ENCODE peak calls at places on chromosome 22, in four cellular contexts. V is lower leg skin, I is ovary, M is AG04450. Q is an unnamed sample.

GRCh38 chr22:50199836-50200332 is 927 bp upstream of the SELENOO start:
- DNase-seq in M (no peak), V (no peak), I (peak; percentile 58), Q (no peak)

GRCh38 chr22:17914474-17914873 is 109.9 kb downstream of the MICAL3 start:
- DNase-seq in M (no peak), I (no peak), V (no peak), Q (no peak)

GRCh38 chr22:39724857-39725256 is 154.3 kb downstream of the CACNA1I start:
- DNase-seq in I (no peak), M (no peak), V (no peak), Q (no peak)

GRCh38 chr22:18091916-18092526 is 14.2 kb downstream of the PEX26 start:
- DNase-seq in V (peak; percentile 40), M (no peak), I (peak; percentile 83), Q (no peak)

GRCh38 chr22:37659897-37660708 is 1.6 kb downstream of the PDXP start:
- DNase-seq in M (no peak), I (no peak), V (no peak), Q (no peak)

GRCh38 chr22:44882226-44882905 is 127.4 kb downstream of the PHF21B start:
- DNase-seq in V (no peak), I (peak; percentile 17), M (no peak), Q (no peak)

GRCh38 chr22:48138855-48139254 is 1376.4 kb downstream of the TBC1D22A start:
- DNase-seq in V (no peak), I (no peak), M (no peak), Q (no peak)

GRCh38 chr22:37566329-37566837 is 6.1 kb downstream of the CDC42EP1 start:
- DNase-seq in I (peak; percentile 43), M (no peak), V (no peak), Q (no peak)

GRCh38 chr22:17980638-17981051 is 43.7 kb downstream of the MICAL3 start:
- DNase-seq in M (no peak), V (peak; percentile 40), I (no peak), Q (no peak)

GRCh38 chr22:37525073-37525745 is 6.0 kb upstream of the CARD10 start:
- DNase-seq in M (peak; percentile 52), V (no peak), I (no peak), Q (no peak)

GRCh38 chr22:45008853-45009751 is 703 bp downstream of the PHF21B start:
- DNase-seq in I (peak; percentile 60), M (no peak), V (no peak), Q (no peak)

GRCh38 chr22:22091400-22091878 is 108.9 kb upstream of the TOP3B start:
- DNase-seq in V (no peak), M (no peak), I (no peak), Q (no peak)

GRCh38 chr22:37414288-37414687 is 13.0 kb downstream of the ELFN2 start:
- DNase-seq in V (no peak), I (no peak), M (no peak), Q (no peak)

GRCh38 chr22:23828800-23829680 is 9.8 kb downstream of the DERL3 start:
- DNase-seq in M (no peak), V (no peak), I (peak; percentile 29), Q (no peak)

GRCh38 chr22:28441720-28442263 is 237.8 kb downstream of the TTC28 start:
- DNase-seq in V (no peak), M (no peak), I (peak; percentile 47), Q (no peak)

GRCh38 chr22:50078761-50079160 is 6.5 kb downstream of the MLC1 start:
- DNase-seq in I (no peak), V (no peak), M (no peak), Q (no peak)

GRCh38 chr22:39247379-39247778 is 2.6 kb upstream of the PDGFB start:
- DNase-seq in M (no peak), V (no peak), I (no peak), Q (no peak)

GRCh38 chr22:19832476-19833108 is 22.1 kb downstream of the GNB1L start:
- DNase-seq in I (no peak), V (no peak), M (no peak), Q (no peak)

GRCh38 chr22:21568207-21569075 is 927 bp downstream of the UBE2L3 start:
- DNase-seq in V (no peak), I (no peak), M (no peak), Q (no peak)

GRCh38 chr22:23156286-23156685 is 11.0 kb downstream of the RAB36 start:
- DNase-seq in I (no peak), M (no peak), V (no peak), Q (no peak)

GRCh38 chr22:40285508-40285907 is 60.8 kb upstream of the ADSL start:
- DNase-seq in M (no peak), V (no peak), I (no peak), Q (no peak)

GRCh38 chr22:17172172-17172833 is 13.2 kb upstream of the HDHD5 start:
- DNase-seq in M (no peak), I (peak; percentile 45), V (no peak), Q (no peak)

GRCh38 chr22:48566741-48567140 is 1260.9 kb downstream of the BRD1 start:
- DNase-seq in M (no peak), V (no peak), I (no peak), Q (no peak)

GRCh38 chr22:37165066-37165465 is 15.3 kb upstream of the IL2RB start:
- DNase-seq in V (no peak), I (no peak), M (no peak), Q (no peak)

GRCh38 chr22:20741634-20742581 is 32.0 kb upstream of the SERPIND1 start:
- DNase-seq in I (no peak), M (no peak), V (no peak), Q (no peak)

GRCh38 chr22:23227380-23227779 is 47.1 kb downstream of the BCR start:
- DNase-seq in M (no peak), V (no peak), I (no peak), Q (no peak)

GRCh38 chr22:40076702-40077645 is 82.2 kb downstream of the FAM83F start:
- DNase-seq in M (peak; percentile 4), V (no peak), I (no peak), Q (no peak)

GRCh38 chr22:24578355-24579241 is 14.3 kb downstream of the LRRC75B start:
- DNase-seq in M (no peak), V (no peak), I (no peak), Q (no peak)

GRCh38 chr22:26462971-26463661 is 20.5 kb downstream of the HPS4 start:
- DNase-seq in I (no peak), M (no peak), V (no peak), Q (no peak)

GRCh38 chr22:21077884-21078508 is 32.2 kb downstream of the LRRC74B start:
- DNase-seq in V (no peak), I (no peak), M (no peak), Q (no peak)

GRCh38 chr22:22735695-22736611 is 91.5 kb downstream of the GGTLC2 start:
- DNase-seq in V (no peak), I (no peak), M (no peak), Q (no peak)

GRCh38 chr22:32926600-32926999 is 125.1 kb downstream of the TIMP3 start:
- DNase-seq in I (no peak), M (peak; percentile 6), V (no peak), Q (no peak)

GRCh38 chr22:20509344-20510047 is 2.1 kb downstream of the MED15 start:
- DNase-seq in M (peak; percentile 82), V (peak; percentile 86), I (peak; percentile 69), Q (no peak)

GRCh38 chr22:29661355-29661754 is 57.9 kb downstream of the NF2 start:
- DNase-seq in I (no peak), M (no peak), V (peak; percentile 32), Q (no peak)
- H3K4me3 ChIP-seq in I (no peak overlapping the region), M (no peak overlapping the region), V (no peak overlapping the region), Q (no peak overlapping the region)

GRCh38 chr22:41367680-41368542 is 13.8 kb upstream of the TEF start:
- DNase-seq in M (no peak), I (peak; percentile 74), V (no peak), Q (no peak)
- TF ChIP-seq CTCF in M (no peak), I (peak; percentile 3), V (no peak), Q (no peak)

GRCh38 chr22:46057762-46058420 is 80.9 kb upstream of the WNT7B start:
- DNase-seq in I (peak; percentile 42), V (peak; percentile 79), M (no peak), Q (no peak)
- H3K4me3 ChIP-seq in I (peak overlapping the region; percentile 87), V (no peak overlapping the region), M (no peak overlapping the region), Q (peak overlapping the region; percentile 21)

DNA sequence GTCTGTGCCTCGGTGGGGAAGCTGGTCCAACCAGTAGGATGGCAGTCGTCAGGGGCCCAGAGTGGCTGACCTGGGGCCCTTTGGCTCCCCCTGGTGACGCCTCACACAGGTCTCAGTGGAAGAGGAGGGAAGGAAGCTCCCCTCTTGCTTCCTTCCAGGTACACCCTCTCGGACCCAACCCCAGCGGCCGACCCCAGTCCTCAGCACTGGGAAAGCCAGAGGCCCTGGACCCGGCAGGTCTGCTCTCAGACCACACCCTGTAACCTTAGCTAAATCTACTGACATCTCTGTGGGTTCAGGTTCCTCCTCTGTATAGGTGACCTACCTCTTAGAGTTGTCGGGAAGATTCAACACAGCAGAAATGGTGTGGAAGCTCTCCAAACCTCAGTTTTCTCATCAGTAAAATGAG is 3.4 kb upstream of the SCUBE1 start:
- DNase-seq in M (no peak), I (peak; percentile 78), V (no peak), Q (no peak)
- TF ChIP-seq CTCF in M (peak; percentile 67), I (no peak), V (no peak), Q (peak; percentile 74)

DNA sequence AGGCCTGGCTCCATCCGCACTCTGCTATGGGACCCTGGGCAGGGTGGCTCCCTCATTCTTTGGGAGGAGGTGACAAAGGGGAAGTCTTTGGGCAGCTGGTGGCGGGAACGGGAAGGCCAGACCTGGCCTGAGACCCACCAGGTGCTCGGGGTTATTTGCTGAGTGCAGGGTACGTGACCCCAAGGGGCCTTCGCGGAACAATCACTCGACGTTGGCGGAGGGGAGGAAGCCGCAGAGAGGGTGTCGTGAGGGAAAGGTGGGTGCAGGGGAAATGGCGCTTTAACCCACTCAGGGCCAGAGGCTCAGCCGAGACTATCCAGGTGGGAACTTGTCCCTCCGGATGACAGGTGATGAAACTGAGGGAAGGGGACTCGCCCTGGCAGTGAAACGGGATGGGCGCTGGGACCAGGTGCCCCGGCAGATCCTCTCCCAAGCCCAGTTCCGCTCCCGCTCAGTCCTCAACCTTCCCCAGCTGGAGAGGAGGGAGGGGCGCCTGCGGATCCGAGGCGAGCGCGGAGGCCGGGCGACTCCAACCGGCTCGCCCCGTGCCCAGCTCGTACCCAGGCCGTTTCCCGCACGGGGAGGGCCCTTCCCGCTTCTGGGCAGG is 911 bp downstream of the A4GALT start:
- DNase-seq in I (no peak), V (no peak), M (no peak), Q (no peak)
- H3K4me3 ChIP-seq in I (peak overlapping the region; percentile 73), V (peak overlapping the region; percentile 55), M (peak overlapping the region; percentile 63), Q (peak overlapping the region; percentile 85)

GRCh38 chr22:31871475-31871874 is 72.9 kb upstream of the YWHAH start:
- DNase-seq in M (no peak), I (no peak), V (no peak), Q (no peak)

GRCh38 chr22:31874821-31875220 is 69.5 kb upstream of the YWHAH start:
- DNase-seq in I (no peak), V (no peak), M (no peak), Q (no peak)

GRCh38 chr22:31870890-31871289 is 73.4 kb upstream of the YWHAH start:
- DNase-seq in V (no peak), M (no peak), I (no peak), Q (no peak)

GRCh38 chr22:31876156-31877035 is 67.9 kb upstream of the YWHAH start:
- DNase-seq in V (no peak), M (no peak), I (no peak), Q (no peak)

GRCh38 chr22:31872209-31872608 is 72.1 kb upstream of the YWHAH start:
- DNase-seq in M (no peak), V (no peak), I (no peak), Q (no peak)
- TF ChIP-seq CTCF in M (no peak), V (no peak), I (no peak), Q (peak; percentile 31)